ENCODE peak calls at places on chromosomes 4 and X, in ten cellular contexts. One of them, this sample, is unnamed.
A peak's percentile ranks its signal among the peaks of the same experiment; 100 is the strongest.

GRCh38 chr4:88697113-88697512 is 516 bp downstream of the NAP1L5 start:
- DNase-seq in choroid plexus epithelial cell: no peak
- DNase-seq in H7: peak; percentile 28
- DNase-seq in lower leg skin: no peak
- DNase-seq in tibial nerve: peak; percentile 17
- DNase-seq in lower lobe of right lung: no peak
- DNase-seq in left ventricle myocardium inferior: no peak
- DNase-seq in HFF-Myc: no peak
- DNase-seq in upper lobe of left lung: no peak
- DNase-seq in psoas muscle: no peak
- DNase-seq in this sample: peak; percentile 48

GRCh38 chrX:11787564-11787963 is 29.5 kb downstream of the MSL3 start:
- DNase-seq in lower lobe of right lung: peak; percentile 54
- DNase-seq in tibial nerve: peak; percentile 76
- DNase-seq in choroid plexus epithelial cell: peak; percentile 75
- DNase-seq in left ventricle myocardium inferior: peak; percentile 36
- DNase-seq in HFF-Myc: no peak
- DNase-seq in psoas muscle: peak; percentile 77
- DNase-seq in H7: peak; percentile 87
- DNase-seq in upper lobe of left lung: peak; percentile 37
- DNase-seq in lower leg skin: peak; percentile 19
- DNase-seq in this sample: peak; percentile 66

GRCh38 chr4:56575820-56576429 is 70.3 kb downstream of the ARL9 start:
- DNase-seq in tibial nerve: no peak
- DNase-seq in lower leg skin: no peak
- DNase-seq in left ventricle myocardium inferior: no peak
- DNase-seq in choroid plexus epithelial cell: peak; percentile 82
- DNase-seq in H7: peak; percentile 14
- DNase-seq in HFF-Myc: peak; percentile 16
- DNase-seq in lower lobe of right lung: no peak
- DNase-seq in upper lobe of left lung: no peak
- DNase-seq in psoas muscle: no peak
- DNase-seq in this sample: no peak

GRCh38 chr4:814312-814850 is 11.5 kb downstream of the CPLX1 start:
- DNase-seq in HFF-Myc: no peak
- DNase-seq in upper lobe of left lung: no peak
- DNase-seq in lower lobe of right lung: peak; percentile 37
- DNase-seq in H7: peak; percentile 17
- DNase-seq in tibial nerve: no peak
- DNase-seq in lower leg skin: no peak
- DNase-seq in choroid plexus epithelial cell: no peak
- DNase-seq in psoas muscle: peak; percentile 22
- DNase-seq in left ventricle myocardium inferior: no peak
- DNase-seq in this sample: no peak

GRCh38 chr4:150457802-150458201 is 124.1 kb upstream of the MAB21L2 start:
- DNase-seq in H7: no peak
- DNase-seq in tibial nerve: no peak
- DNase-seq in HFF-Myc: no peak
- DNase-seq in left ventricle myocardium inferior: no peak
- DNase-seq in choroid plexus epithelial cell: no peak
- DNase-seq in lower lobe of right lung: no peak
- DNase-seq in upper lobe of left lung: no peak
- DNase-seq in lower leg skin: no peak
- DNase-seq in psoas muscle: no peak
- DNase-seq in this sample: no peak

GRCh38 chr4:95513022-95513421 is 35.8 kb downstream of the UNC5C start:
- DNase-seq in lower leg skin: no peak
- DNase-seq in HFF-Myc: no peak
- DNase-seq in left ventricle myocardium inferior: no peak
- DNase-seq in choroid plexus epithelial cell: no peak
- DNase-seq in H7: no peak
- DNase-seq in psoas muscle: no peak
- DNase-seq in tibial nerve: no peak
- DNase-seq in upper lobe of left lung: no peak
- DNase-seq in lower lobe of right lung: no peak
- DNase-seq in this sample: no peak

GRCh38 chr4:152197211-152197610 is 338.7 kb downstream of the FBXW7 start:
- DNase-seq in lower lobe of right lung: no peak
- DNase-seq in tibial nerve: no peak
- DNase-seq in choroid plexus epithelial cell: no peak
- DNase-seq in HFF-Myc: no peak
- DNase-seq in left ventricle myocardium inferior: no peak
- DNase-seq in upper lobe of left lung: no peak
- DNase-seq in lower leg skin: no peak
- DNase-seq in psoas muscle: no peak
- DNase-seq in H7: no peak
- DNase-seq in this sample: no peak

GRCh38 chrX:15475486-15475885 is 17.6 kb downstream of the PIR start:
- DNase-seq in lower leg skin: no peak
- DNase-seq in HFF-Myc: no peak
- DNase-seq in choroid plexus epithelial cell: no peak
- DNase-seq in tibial nerve: no peak
- DNase-seq in psoas muscle: no peak
- DNase-seq in left ventricle myocardium inferior: no peak
- DNase-seq in lower lobe of right lung: no peak
- DNase-seq in H7: no peak
- DNase-seq in upper lobe of left lung: no peak
- DNase-seq in this sample: no peak

GRCh38 chr4:47839259-47839658 is 1.4 kb upstream of the CORIN start:
- DNase-seq in HFF-Myc: no peak
- DNase-seq in upper lobe of left lung: no peak
- DNase-seq in left ventricle myocardium inferior: no peak
- DNase-seq in choroid plexus epithelial cell: peak; percentile 78
- DNase-seq in lower lobe of right lung: no peak
- DNase-seq in psoas muscle: no peak
- DNase-seq in tibial nerve: peak; percentile 13
- DNase-seq in lower leg skin: peak; percentile 30
- DNase-seq in H7: peak; percentile 23
- DNase-seq in this sample: peak; percentile 18

GRCh38 chrX:150977411-150978162 is 5.5 kb upstream of the HMGB3 start:
- DNase-seq in left ventricle myocardium inferior: no peak
- DNase-seq in psoas muscle: no peak
- DNase-seq in HFF-Myc: no peak
- DNase-seq in tibial nerve: no peak
- DNase-seq in lower lobe of right lung: no peak
- DNase-seq in lower leg skin: no peak
- DNase-seq in choroid plexus epithelial cell: no peak
- DNase-seq in H7: peak; percentile 57
- DNase-seq in upper lobe of left lung: no peak
- DNase-seq in this sample: no peak

GRCh38 chr4:8706221-8707044 is 113.9 kb downstream of the CPZ start:
- DNase-seq in lower leg skin: no peak
- DNase-seq in H7: peak; percentile 46
- DNase-seq in HFF-Myc: no peak
- DNase-seq in left ventricle myocardium inferior: peak; percentile 7
- DNase-seq in choroid plexus epithelial cell: no peak
- DNase-seq in upper lobe of left lung: no peak
- DNase-seq in tibial nerve: no peak
- DNase-seq in lower lobe of right lung: peak; percentile 29
- DNase-seq in psoas muscle: peak; percentile 7
- DNase-seq in this sample: no peak

GRCh38 chr4:13615162-13615561 is 12.4 kb downstream of the BOD1L1 start:
- DNase-seq in tibial nerve: no peak
- DNase-seq in choroid plexus epithelial cell: no peak
- DNase-seq in left ventricle myocardium inferior: no peak
- DNase-seq in upper lobe of left lung: peak; percentile 24
- DNase-seq in lower leg skin: no peak
- DNase-seq in H7: no peak
- DNase-seq in lower lobe of right lung: no peak
- DNase-seq in psoas muscle: no peak
- DNase-seq in HFF-Myc: no peak
- DNase-seq in this sample: no peak

GRCh38 chr4:174136013-174136412 is 147.5 kb downstream of the FBXO8 start:
- DNase-seq in H7: no peak
- DNase-seq in choroid plexus epithelial cell: no peak
- DNase-seq in HFF-Myc: no peak
- DNase-seq in lower leg skin: no peak
- DNase-seq in upper lobe of left lung: no peak
- DNase-seq in left ventricle myocardium inferior: no peak
- DNase-seq in lower lobe of right lung: no peak
- DNase-seq in tibial nerve: no peak
- DNase-seq in psoas muscle: no peak
- DNase-seq in this sample: no peak
- H3K4me3 ChIP-seq in H7: no peak overlapping the region
- H3K4me3 ChIP-seq in choroid plexus epithelial cell: no peak overlapping the region
- H3K4me3 ChIP-seq in HFF-Myc: no peak overlapping the region
- H3K4me3 ChIP-seq in lower leg skin: no peak overlapping the region
- H3K4me3 ChIP-seq in upper lobe of left lung: peak overlapping the region; percentile 15
- H3K4me3 ChIP-seq in left ventricle myocardium inferior: peak overlapping the region; percentile 58
- H3K4me3 ChIP-seq in lower lobe of right lung: peak overlapping the region; percentile 12
- H3K4me3 ChIP-seq in tibial nerve: peak overlapping the region; percentile 29
- H3K4me3 ChIP-seq in psoas muscle: peak overlapping the region; percentile 46
- H3K4me3 ChIP-seq in this sample: no peak overlapping the region

DNA sequence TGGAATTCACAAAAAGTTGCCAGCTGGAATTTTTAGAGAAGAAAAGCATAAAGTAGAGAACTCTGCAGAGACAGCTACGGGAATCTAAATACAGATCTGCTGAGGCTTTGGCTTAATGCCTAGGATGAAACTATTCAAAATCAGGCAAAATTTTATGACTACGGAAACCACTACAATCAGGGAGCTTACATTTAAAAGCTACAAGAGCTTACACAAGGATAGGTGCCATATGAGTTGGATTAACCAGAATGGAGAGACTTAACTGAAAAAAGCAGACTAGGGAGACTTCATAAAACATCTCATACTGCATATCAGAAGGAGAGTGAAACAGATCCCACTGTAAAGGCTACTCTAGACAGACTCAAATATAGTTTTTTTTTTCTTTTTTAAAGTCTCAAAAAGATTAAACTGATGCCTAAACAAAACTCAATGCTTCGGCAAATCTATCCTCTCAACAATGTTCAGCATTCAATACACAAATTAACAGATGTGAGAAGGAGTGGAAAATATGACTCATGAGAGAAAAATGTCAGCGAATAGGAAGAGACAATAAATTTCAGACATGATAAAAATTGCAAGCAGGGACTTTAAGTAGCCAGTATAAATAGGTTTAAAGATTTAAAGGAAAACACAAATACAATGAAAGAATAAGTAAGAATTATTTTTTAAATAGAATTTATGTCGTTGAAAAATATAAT is 586.0 kb downstream of the FSTL5 start:
- DNase-seq in choroid plexus epithelial cell: peak; percentile 92
- DNase-seq in HFF-Myc: peak; percentile 97
- DNase-seq in upper lobe of left lung: no peak
- DNase-seq in tibial nerve: no peak
- DNase-seq in H7: no peak
- DNase-seq in left ventricle myocardium inferior: no peak
- DNase-seq in lower leg skin: no peak
- DNase-seq in lower lobe of right lung: no peak
- DNase-seq in psoas muscle: no peak
- DNase-seq in this sample: no peak
- H3K4me3 ChIP-seq in choroid plexus epithelial cell: no peak overlapping the region
- H3K4me3 ChIP-seq in HFF-Myc: no peak overlapping the region
- H3K4me3 ChIP-seq in upper lobe of left lung: no peak overlapping the region
- H3K4me3 ChIP-seq in tibial nerve: no peak overlapping the region
- H3K4me3 ChIP-seq in H7: no peak overlapping the region
- H3K4me3 ChIP-seq in left ventricle myocardium inferior: no peak overlapping the region
- H3K4me3 ChIP-seq in lower leg skin: no peak overlapping the region
- H3K4me3 ChIP-seq in lower lobe of right lung: no peak overlapping the region
- H3K4me3 ChIP-seq in psoas muscle: peak overlapping the region; percentile 6
- H3K4me3 ChIP-seq in this sample: no peak overlapping the region

GRCh38 chr4:41611881-41612871 is 74.2 kb downstream of the LIMCH1 start:
- DNase-seq in lower lobe of right lung: no peak
- DNase-seq in lower leg skin: peak; percentile 28
- DNase-seq in choroid plexus epithelial cell: peak; percentile 42
- DNase-seq in HFF-Myc: no peak
- DNase-seq in psoas muscle: peak; percentile 60
- DNase-seq in left ventricle myocardium inferior: peak; percentile 69
- DNase-seq in H7: peak; percentile 24
- DNase-seq in upper lobe of left lung: peak; percentile 41
- DNase-seq in tibial nerve: peak; percentile 37
- DNase-seq in this sample: no peak
- H3K4me3 ChIP-seq in lower lobe of right lung: no peak overlapping the region
- H3K4me3 ChIP-seq in lower leg skin: no peak overlapping the region
- H3K4me3 ChIP-seq in choroid plexus epithelial cell: no peak overlapping the region
- H3K4me3 ChIP-seq in HFF-Myc: no peak overlapping the region
- H3K4me3 ChIP-seq in psoas muscle: no peak overlapping the region
- H3K4me3 ChIP-seq in left ventricle myocardium inferior: peak overlapping the region; percentile 47
- H3K4me3 ChIP-seq in H7: no peak overlapping the region
- H3K4me3 ChIP-seq in upper lobe of left lung: no peak overlapping the region
- H3K4me3 ChIP-seq in tibial nerve: no peak overlapping the region
- H3K4me3 ChIP-seq in this sample: no peak overlapping the region

GRCh38 chr4:2761035-2761923 is 5.1 kb upstream of the TNIP2 start:
- DNase-seq in left ventricle myocardium inferior: no peak
- DNase-seq in tibial nerve: no peak
- DNase-seq in psoas muscle: peak; percentile 35
- DNase-seq in H7: peak; percentile 57
- DNase-seq in lower leg skin: no peak
- DNase-seq in HFF-Myc: no peak
- DNase-seq in lower lobe of right lung: peak; percentile 61
- DNase-seq in upper lobe of left lung: peak; percentile 67
- DNase-seq in choroid plexus epithelial cell: peak; percentile 41
- DNase-seq in this sample: no peak

GRCh38 chr4:2765832-2766526 is 9.8 kb upstream of the TNIP2 start:
- DNase-seq in choroid plexus epithelial cell: no peak
- DNase-seq in tibial nerve: no peak
- DNase-seq in psoas muscle: peak; percentile 19
- DNase-seq in H7: no peak
- DNase-seq in left ventricle myocardium inferior: no peak
- DNase-seq in HFF-Myc: no peak
- DNase-seq in lower lobe of right lung: peak; percentile 7
- DNase-seq in lower leg skin: no peak
- DNase-seq in upper lobe of left lung: no peak
- DNase-seq in this sample: no peak

GRCh38 chr4:2767046-2767704 is 11.0 kb upstream of the TNIP2 start:
- DNase-seq in HFF-Myc: no peak
- DNase-seq in choroid plexus epithelial cell: no peak
- DNase-seq in tibial nerve: no peak
- DNase-seq in lower leg skin: no peak
- DNase-seq in lower lobe of right lung: peak; percentile 19
- DNase-seq in upper lobe of left lung: no peak
- DNase-seq in H7: no peak
- DNase-seq in psoas muscle: peak; percentile 46
- DNase-seq in left ventricle myocardium inferior: no peak
- DNase-seq in this sample: no peak

GRCh38 chr4:2762048-2762447 is 5.9 kb upstream of the TNIP2 start:
- DNase-seq in upper lobe of left lung: no peak
- DNase-seq in tibial nerve: no peak
- DNase-seq in left ventricle myocardium inferior: no peak
- DNase-seq in choroid plexus epithelial cell: no peak
- DNase-seq in lower lobe of right lung: no peak
- DNase-seq in psoas muscle: peak; percentile 11
- DNase-seq in HFF-Myc: no peak
- DNase-seq in H7: peak; percentile 30
- DNase-seq in lower leg skin: no peak
- DNase-seq in this sample: no peak

DNA sequence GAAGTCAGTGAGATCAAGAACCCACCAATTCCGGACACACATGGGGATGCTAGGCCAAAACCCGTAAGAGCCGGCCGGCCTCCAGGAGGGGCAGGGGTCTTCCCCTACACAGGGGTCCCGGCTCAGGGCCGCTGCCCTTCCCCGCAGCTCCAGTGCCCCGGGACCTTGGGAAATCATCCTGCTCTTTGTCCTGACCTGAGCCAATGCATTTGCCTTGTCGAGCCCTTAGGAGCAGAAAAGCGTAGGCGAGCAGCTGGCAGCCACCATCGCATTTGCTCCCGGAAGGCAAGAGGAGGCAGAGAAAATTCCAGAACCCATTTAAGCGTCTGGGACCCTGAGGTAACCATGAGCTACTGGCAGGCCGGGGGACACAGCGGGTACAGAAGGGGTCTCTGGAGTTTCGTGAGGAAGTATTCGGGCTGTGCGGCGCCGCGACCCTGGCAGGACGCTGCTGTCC is 7.4 kb upstream of the TNIP2 start:
- DNase-seq in left ventricle myocardium inferior: no peak
- DNase-seq in upper lobe of left lung: no peak
- DNase-seq in H7: no peak
- DNase-seq in HFF-Myc: no peak
- DNase-seq in psoas muscle: peak; percentile 61
- DNase-seq in lower lobe of right lung: peak; percentile 50
- DNase-seq in tibial nerve: no peak
- DNase-seq in lower leg skin: no peak
- DNase-seq in choroid plexus epithelial cell: no peak
- DNase-seq in this sample: no peak
- H3K4me3 ChIP-seq in left ventricle myocardium inferior: peak overlapping the region; percentile 67
- H3K4me3 ChIP-seq in upper lobe of left lung: peak overlapping the region; percentile 56
- H3K4me3 ChIP-seq in H7: peak overlapping the region; percentile 2
- H3K4me3 ChIP-seq in HFF-Myc: peak overlapping the region; percentile 36
- H3K4me3 ChIP-seq in psoas muscle: peak overlapping the region; percentile 65
- H3K4me3 ChIP-seq in lower lobe of right lung: peak overlapping the region; percentile 53
- H3K4me3 ChIP-seq in tibial nerve: peak overlapping the region; percentile 60
- H3K4me3 ChIP-seq in lower leg skin: peak overlapping the region; percentile 37
- H3K4me3 ChIP-seq in choroid plexus epithelial cell: peak overlapping the region; percentile 61
- H3K4me3 ChIP-seq in this sample: peak overlapping the region; percentile 47